ENCODE peak calls at places on chromosomes 1 and 21, in nine cellular contexts. U is PC-3, T is kidney, J is GM23248, D is colonic mucosa, O is IMR-90, F is fibroblast of lung, E is neuronal stem cell, H is SK-N-SH. X is an unnamed sample.

GRCh38 chr1:119953266-119953998 is 57.1 kb upstream of the ADAM30 start:
- DNase-seq in U (no peak), T (no peak), J (no peak), D (no peak), O (no peak), F (no peak), E (no peak), H (no peak), X (no peak)

GRCh38 chr21:40433575-40433974 is 413.4 kb downstream of the DSCAM start:
- DNase-seq in U (no peak), T (no peak), J (no peak), D (no peak), O (no peak), F (no peak), E (no peak), H (no peak), X (no peak)

GRCh38 chr1:33902486-33903209 is 38.8 kb downstream of the HMGB4 start:
- DNase-seq in U (no peak), T (no peak), J (peak; percentile 78), D (no peak), O (no peak), F (no peak), E (no peak), H (peak; percentile 26), X (no peak)

GRCh38 chr1:116690809-116691323 is 23.3 kb upstream of the IGSF3 start:
- DNase-seq in U (no peak), T (no peak), J (peak; percentile 32), D (no peak), O (no peak), F (no peak), E (no peak), H (peak; percentile 42), X (no peak)

GRCh38 chr1:153841463-153841994 is 66.3 kb downstream of the SLC27A3 start:
- DNase-seq in U (no peak), T (no peak), J (peak; percentile 53), D (no peak), O (peak; percentile 71), F (peak; percentile 51), E (no peak), H (no peak), X (no peak)

GRCh38 chr1:160083968-160084770 is 2.8 kb downstream of the KCNJ9 start:
- DNase-seq in U (peak; percentile 84), T (peak; percentile 87), J (peak; percentile 46), D (peak; percentile 86), O (no peak), F (peak; percentile 23), E (no peak), H (peak; percentile 72), X (peak; percentile 42)

GRCh38 chr1:186923434-186923833 is 94.7 kb downstream of the PLA2G4A start:
- DNase-seq in U (no peak), T (no peak), J (peak; percentile 22), D (no peak), O (no peak), F (no peak), E (no peak), H (no peak), X (no peak)

GRCh38 chr1:30035522-30036228 is 687.7 kb downstream of the MATN1 start:
- DNase-seq in U (no peak), T (peak; percentile 35), J (no peak), D (peak; percentile 1), O (no peak), F (no peak), E (no peak), H (no peak), X (no peak)

GRCh38 chr21:41770901-41771624 is 4.2 kb upstream of the RIPK4 start:
- DNase-seq in U (no peak), T (no peak), J (no peak), D (no peak), O (no peak), F (no peak), E (no peak), H (no peak), X (no peak)

GRCh38 chr1:6490181-6491075 is 1.0 kb downstream of the PLEKHG5 start:
- DNase-seq in U (peak; percentile 84), T (peak; percentile 89), J (peak; percentile 85), D (peak; percentile 84), O (peak; percentile 68), F (peak; percentile 76), E (peak; percentile 67), H (peak; percentile 89), X (peak; percentile 85)

GRCh38 chr1:81654147-81654546 is 146.6 kb upstream of the ADGRL2 start:
- DNase-seq in U (peak; percentile 39), T (no peak), J (peak; percentile 1), D (no peak), O (no peak), F (no peak), E (no peak), H (no peak), X (no peak)

GRCh38 chr21:46227811-46228344 is 696 bp downstream of the LSS start:
- DNase-seq in U (no peak), T (no peak), J (peak; percentile 36), D (no peak), O (no peak), F (no peak), E (no peak), H (no peak), X (peak; percentile 48)

GRCh38 chr21:33642896-33643657 is 776 bp downstream of the ITSN1 start:
- DNase-seq in U (peak; percentile 38), T (peak; percentile 87), J (peak; percentile 57), D (peak; percentile 49), O (peak; percentile 36), F (peak; percentile 37), E (no peak), H (peak; percentile 74), X (peak; percentile 63)

GRCh38 chr21:33645730-33646129 is 3.4 kb downstream of the ITSN1 start:
- DNase-seq in U (peak; percentile 32), T (no peak), J (no peak), D (no peak), O (no peak), F (no peak), E (no peak), H (no peak), X (no peak)

GRCh38 chr21:33643658-33644311 is 1.5 kb downstream of the ITSN1 start:
- DNase-seq in U (peak; percentile 22), T (no peak), J (peak; percentile 44), D (no peak), O (no peak), F (peak; percentile 33), E (no peak), H (peak; percentile 38), X (peak; percentile 52)

GRCh38 chr21:33642027-33642895 is at the start of gene ITSN1:
- DNase-seq in U (peak; percentile 99), T (peak; percentile 100), J (peak; percentile 99), D (peak; percentile 100), O (peak; percentile 99), F (peak; percentile 100), E (peak; percentile 100), H (peak; percentile 97), X (peak; percentile 100)

GRCh38 chr21:33644383-33645074 is 2.2 kb downstream of the ITSN1 start:
- DNase-seq in U (peak; percentile 54), T (no peak), J (peak; percentile 89), D (no peak), O (peak; percentile 66), F (peak; percentile 78), E (no peak), H (no peak), X (peak; percentile 66)
- H3K4me3 ChIP-seq in U (peak overlapping the region; percentile 91), T (peak overlapping the region; percentile 84), J (peak overlapping the region; percentile 92), D (no peak overlapping the region), O (peak overlapping the region; percentile 96), F (peak overlapping the region; percentile 97), E (peak overlapping the region; percentile 75), H (peak overlapping the region; percentile 92), X (peak overlapping the region; percentile 98)

GRCh38 chr1:201500670-201501120 is 6.2 kb downstream of the CSRP1 start:
- DNase-seq in U (no peak), T (peak; percentile 81), J (peak; percentile 28), D (no peak), O (no peak), F (peak; percentile 74), E (no peak), H (no peak), X (peak; percentile 59)
- H3K4me1 ChIP-seq in U (peaks cover 36% of the 10 kb centered on the region), T (peaks cover 40% of the 10 kb centered on the region), J (peaks cover 65% of the 10 kb centered on the region), D (peaks cover 4% of the 10 kb centered on the region), O (peaks cover 51% of the 10 kb centered on the region), F (peaks cover 38% of the 10 kb centered on the region), E (peaks cover 49% of the 10 kb centered on the region), H (peaks cover 24% of the 10 kb centered on the region), X (peaks cover 46% of the 10 kb centered on the region)

DNA sequence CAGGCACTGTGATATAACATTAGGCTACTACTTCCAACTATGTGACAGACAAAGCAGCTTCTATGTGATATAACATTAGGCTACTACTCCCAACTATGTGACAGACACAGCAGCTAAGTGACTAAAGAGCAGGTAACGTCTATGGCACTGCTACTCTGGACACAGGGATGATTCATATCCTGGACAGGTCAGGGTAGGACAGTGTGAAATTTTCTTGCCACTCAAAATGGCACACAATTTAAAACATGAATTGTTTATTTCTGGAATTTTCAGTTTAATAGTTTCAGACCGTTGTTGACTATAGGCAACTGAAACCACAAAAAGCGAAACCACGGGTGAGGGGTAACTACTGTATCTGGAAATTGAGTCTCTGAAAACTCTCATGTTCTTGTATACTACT is 5.1 kb downstream of the DTL start:
- DNase-seq in U (peak; percentile 70), T (no peak), J (no peak), D (no peak), O (no peak), F (peak; percentile 29), E (no peak), H (no peak), X (no peak)
- H3K9ac ChIP-seq in U (no peak overlapping the region), T (no peak overlapping the region), J (no peak overlapping the region), D (no peak overlapping the region), O (no peak overlapping the region), F (no peak overlapping the region), E (no peak overlapping the region), H (no peak overlapping the region), X (no peak overlapping the region)

GRCh38 chr21:36980280-36981048 is 14.0 kb upstream of the HLCS start:
- DNase-seq in U (peak; percentile 57), T (peak; percentile 82), J (peak; percentile 58), D (peak; percentile 36), O (no peak), F (no peak), E (no peak), H (peak; percentile 51), X (no peak)

GRCh38 chr21:36976228-36976627 is 9.8 kb upstream of the HLCS start:
- DNase-seq in U (no peak), T (no peak), J (no peak), D (no peak), O (no peak), F (no peak), E (no peak), H (no peak), X (no peak)

GRCh38 chr21:36976882-36977651 is 10.6 kb upstream of the HLCS start:
- DNase-seq in U (peak; percentile 96), T (no peak), J (peak; percentile 84), D (no peak), O (peak; percentile 75), F (peak; percentile 81), E (peak; percentile 60), H (peak; percentile 79), X (peak; percentile 87)

GRCh38 chr21:36981977-36982700 is 15.7 kb upstream of the HLCS start:
- DNase-seq in U (no peak), T (no peak), J (no peak), D (no peak), O (no peak), F (no peak), E (no peak), H (no peak), X (no peak)

GRCh38 chr21:36981049-36981391 is 14.6 kb upstream of the HLCS start:
- DNase-seq in U (peak; percentile 35), T (no peak), J (no peak), D (no peak), O (no peak), F (no peak), E (no peak), H (no peak), X (no peak)
- H3K4me3 ChIP-seq in U (peak overlapping the region; percentile 73), T (peak overlapping the region; percentile 39), J (peak overlapping the region; percentile 67), D (no peak overlapping the region), O (no peak overlapping the region), F (peak overlapping the region; percentile 49), E (no peak overlapping the region), H (no peak overlapping the region), X (peak overlapping the region; percentile 79)

GRCh38 chr1:76079475-76080227 is 5.1 kb downstream of the ST6GALNAC3 start:
- DNase-seq in U (no peak), T (no peak), J (no peak), D (no peak), O (no peak), F (no peak), E (no peak), H (no peak), X (no peak)
- H3K4me1 ChIP-seq in U (no peaks in the 10 kb centered on the region), T (no peaks in the 10 kb centered on the region), J (no peaks in the 10 kb centered on the region), D (no peaks in the 10 kb centered on the region), O (no peaks in the 10 kb centered on the region), F (no peaks in the 10 kb centered on the region), E (peaks cover 15% of the 10 kb centered on the region), H (peaks cover 51% of the 10 kb centered on the region), X (peaks cover 14% of the 10 kb centered on the region)